ENCODE peak calls at places on chromosome 20, in five cellular contexts. K is smooth muscle cell of the brain vasculature, H is left ventricle myocardium superior, N is memory B cell, R is T-helper 17 cell. D is an unnamed sample.

GRCh38 chr20:8039048-8039447 is 19.5 kb upstream of the TMX4 start:
- DNase-seq in K (no peak), R (no peak), N (no peak), H (no peak), D (no peak)

GRCh38 chr20:45394221-45395113 is 13.6 kb upstream of the DBNDD2 start:
- DNase-seq in H (no peak), R (no peak), K (no peak), N (no peak), D (no peak)

GRCh38 chr20:19936801-19937583 is 80.2 kb upstream of the NAA20 start:
- DNase-seq in H (peak; percentile 59), N (no peak), R (no peak), K (no peak), D (no peak)

GRCh38 chr20:36154696-36155628 is at the start of gene EPB41L1:
- DNase-seq in N (no peak), R (no peak), H (no peak), K (no peak), D (no peak)

GRCh38 chr20:25054995-25055629 is 2.8 kb downstream of the ACSS1 start:
- DNase-seq in R (no peak), K (no peak), H (no peak), N (no peak), D (no peak)

GRCh38 chr20:40584128-40584819 is 104.8 kb downstream of the MAFB start:
- DNase-seq in K (no peak), N (no peak), R (no peak), H (peak; percentile 80), D (no peak)

GRCh38 chr20:13344671-13345070 is 123.6 kb downstream of the ISM1 start:
- DNase-seq in R (no peak), N (no peak), K (no peak), H (no peak), D (no peak)

GRCh38 chr20:61186771-61187170 is 65.3 kb upstream of the CDH4 start:
- DNase-seq in K (no peak), R (no peak), N (no peak), H (no peak), D (no peak)

GRCh38 chr20:36975085-36975829 is 23.7 kb upstream of the SAMHD1 start:
- DNase-seq in K (no peak), H (no peak), N (no peak), R (peak; percentile 36), D (peak; percentile 22)

GRCh38 chr20:5171074-5171789 is 44.4 kb downstream of the CDS2 start:
- DNase-seq in R (no peak), H (peak; percentile 72), N (no peak), K (peak; percentile 13), D (no peak)

GRCh38 chr20:43293068-43293786 is 103.5 kb upstream of the PTPRT start:
- DNase-seq in H (no peak), R (no peak), N (no peak), K (no peak), D (no peak)

GRCh38 chr20:38863024-38863851 is 57.7 kb downstream of the PPP1R16B start:
- DNase-seq in N (peak; percentile 59), K (no peak), H (no peak), R (no peak), D (peak; percentile 41)

GRCh38 chr20:40173877-40174276 is 515.2 kb downstream of the MAFB start:
- DNase-seq in N (no peak), H (no peak), K (no peak), R (no peak), D (no peak)

GRCh38 chr20:61340157-61340556 is 88.1 kb downstream of the CDH4 start:
- DNase-seq in H (no peak), K (no peak), R (no peak), N (no peak), D (no peak)

GRCh38 chr20:61436674-61437279 is 184.7 kb downstream of the CDH4 start:
- DNase-seq in H (no peak), R (no peak), K (peak; percentile 29), N (no peak), D (no peak)

GRCh38 chr20:54643761-54644160 is 168.4 kb downstream of the DOK5 start:
- DNase-seq in N (no peak), R (no peak), K (no peak), H (no peak), D (no peak)

GRCh38 chr20:24755411-24755922 is 193.6 kb upstream of the CST7 start:
- DNase-seq in N (no peak), R (no peak), H (no peak), K (peak; percentile 86), D (no peak)

GRCh38 chr20:16982091-16982726 is 234.1 kb downstream of the OTOR start:
- DNase-seq in R (no peak), H (no peak), N (no peak), K (no peak), D (no peak)

GRCh38 chr20:2738734-2739398 is 46.3 kb downstream of the EBF4 start:
- DNase-seq in H (no peak), R (no peak), N (no peak), K (no peak), D (no peak)

GRCh38 chr20:21424846-21425245 is 27.5 kb upstream of the NKX2-4 start:
- DNase-seq in N (no peak), H (no peak), R (no peak), K (no peak), D (no peak)

GRCh38 chr20:61253264-61253639 is 1.2 kb downstream of the CDH4 start:
- DNase-seq in R (no peak), N (no peak), H (no peak), K (no peak), D (no peak)

GRCh38 chr20:51356871-51357270 is 185.6 kb downstream of the NFATC2 start:
- DNase-seq in K (no peak), R (no peak), H (no peak), N (no peak), D (no peak)

GRCh38 chr20:56893206-56893605 is 264.1 kb downstream of the TFAP2C start:
- DNase-seq in H (no peak), R (no peak), K (no peak), N (no peak), D (no peak)